ENCODE peak calls at places on chromosomes 7 and 10, in ten cellular contexts. V is ascending aorta, K is right lobe of liver, X is breast epithelium, U is AG04450, O is A549, B is GM23338, L is fibroblast of lung, G is hepatocyte, Q is psoas muscle. S is an unnamed sample.

GRCh38 chr10:109187677-109188076 is 735.6 kb downstream of the XPNPEP1 start:
- DNase-seq in V (no peak), K (no peak), X (no peak), U (peak), O (no peak), B (no peak), L (peak), G (no peak), Q (no peak), S (no peak)

GRCh38 chr7:134154581-134155130 is 27.5 kb downstream of the LRGUK start:
- DNase-seq in V (no peak), K (no peak), X (no peak), U (no peak), O (no peak), B (no peak), L (peak), G (no peak), Q (no peak), S (no peak)

GRCh38 chr7:20509892-20510645 is 105.4 kb upstream of the ABCB5 start:
- DNase-seq in V (no peak), K (no peak), X (no peak), U (no peak), O (no peak), B (no peak), L (no peak), G (no peak), Q (no peak), S (no peak)

GRCh38 chr10:46225597-46225996 is 61.2 kb upstream of the ANTXRL start:
- DNase-seq in V (peak), K (peak), X (no peak), U (no peak), O (no peak), B (no peak), L (no peak), G (no peak), Q (no peak), S (no peak)

GRCh38 chr7:4067874-4068273 is 614.2 kb upstream of the FOXK1 start:
- DNase-seq in V (no peak), K (no peak), X (no peak), U (no peak), O (no peak), B (no peak), L (no peak), G (no peak), Q (no peak), S (no peak)

GRCh38 chr10:131041361-131041916 is 270.1 kb downstream of the TCERG1L start:
- DNase-seq in V (no peak), K (no peak), X (no peak), U (no peak), O (no peak), B (no peak), L (no peak), G (no peak), Q (no peak), S (no peak)

GRCh38 chr7:127792528-127793342 is 140.7 kb downstream of the SND1 start:
- DNase-seq in V (no peak), K (peak), X (no peak), U (no peak), O (peak), B (peak), L (no peak), G (peak), Q (no peak), S (no peak)

GRCh38 chr7:128934361-128935352 is 3.1 kb upstream of the IRF5 start:
- DNase-seq in V (peak), K (no peak), X (no peak), U (no peak), O (no peak), B (no peak), L (no peak), G (no peak), Q (no peak), S (no peak)

GRCh38 chr10:133400624-133401424 is 6.9 kb downstream of the MTG1 start:
- DNase-seq in V (no peak), K (no peak), X (no peak), U (no peak), O (no peak), B (no peak), L (no peak), G (no peak), Q (no peak), S (no peak)

GRCh38 chr10:71064413-71065118 is 147.8 kb upstream of the UNC5B start:
- DNase-seq in V (no peak), K (no peak), X (no peak), U (no peak), O (peak), B (peak), L (no peak), G (no peak), Q (no peak), S (no peak)

GRCh38 chr10:71882813-71883746 is 32.0 kb upstream of the PSAP start:
- DNase-seq in V (no peak), K (no peak), X (no peak), U (no peak), O (no peak), B (no peak), L (peak), G (no peak), Q (no peak), S (no peak)

GRCh38 chr10:78188459-78188858 is 154.8 kb downstream of the RPS24 start:
- DNase-seq in V (no peak), K (no peak), X (no peak), U (no peak), O (no peak), B (no peak), L (no peak), G (no peak), Q (no peak), S (no peak)

GRCh38 chr7:130356121-130356759 is 11.6 kb downstream of the CPA5 start:
- DNase-seq in V (peak), K (no peak), X (peak), U (peak), O (peak), B (peak), L (peak), G (peak), Q (peak), S (no peak)
- H3K27ac ChIP-seq in V (peak), K (peak), X (peak), U (peak), O (peak), B (peak), L (peak), G (peak), Q (peak), S (peak)

DNA sequence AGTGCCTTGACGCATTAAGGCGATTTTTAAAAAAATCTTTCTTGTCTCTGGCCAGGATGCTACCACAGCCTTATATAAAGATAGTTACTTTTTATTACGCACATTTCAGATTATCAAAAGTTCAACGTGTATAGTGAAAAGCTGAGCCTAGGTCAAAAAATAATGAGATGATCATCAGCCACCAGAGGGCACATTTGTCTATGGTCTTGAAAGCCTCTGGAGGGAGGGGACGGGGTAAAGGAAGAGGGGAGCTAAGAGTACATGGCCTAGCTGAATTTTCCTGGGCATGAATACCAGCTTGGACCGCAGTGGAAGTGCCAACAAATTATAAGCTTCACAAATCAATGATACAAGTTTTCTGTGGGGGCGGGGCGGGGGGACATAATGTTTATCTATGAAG is 285.9 kb upstream of the SMIM30 start:
- DNase-seq in V (no peak), K (peak), X (no peak), U (no peak), O (peak), B (peak), L (no peak), G (no peak), Q (no peak), S (no peak)
- TF ChIP-seq CTCF in V (no peak), K (peak), X (no peak), U (peak), O (peak), B (peak), L (no peak), G (no peak), Q (peak), S (no peak)

GRCh38 chr7:104089061-104089460 is 99.6 kb upstream of the RELN start:
- DNase-seq in V (no peak), K (no peak), X (no peak), U (no peak), O (no peak), B (no peak), L (no peak), G (no peak), Q (no peak), S (no peak)
- H3K27ac ChIP-seq in V (no peak), K (no peak), X (no peak), U (no peak), O (no peak), B (no peak), L (no peak), G (no peak), Q (no peak), S (no peak)

DNA sequence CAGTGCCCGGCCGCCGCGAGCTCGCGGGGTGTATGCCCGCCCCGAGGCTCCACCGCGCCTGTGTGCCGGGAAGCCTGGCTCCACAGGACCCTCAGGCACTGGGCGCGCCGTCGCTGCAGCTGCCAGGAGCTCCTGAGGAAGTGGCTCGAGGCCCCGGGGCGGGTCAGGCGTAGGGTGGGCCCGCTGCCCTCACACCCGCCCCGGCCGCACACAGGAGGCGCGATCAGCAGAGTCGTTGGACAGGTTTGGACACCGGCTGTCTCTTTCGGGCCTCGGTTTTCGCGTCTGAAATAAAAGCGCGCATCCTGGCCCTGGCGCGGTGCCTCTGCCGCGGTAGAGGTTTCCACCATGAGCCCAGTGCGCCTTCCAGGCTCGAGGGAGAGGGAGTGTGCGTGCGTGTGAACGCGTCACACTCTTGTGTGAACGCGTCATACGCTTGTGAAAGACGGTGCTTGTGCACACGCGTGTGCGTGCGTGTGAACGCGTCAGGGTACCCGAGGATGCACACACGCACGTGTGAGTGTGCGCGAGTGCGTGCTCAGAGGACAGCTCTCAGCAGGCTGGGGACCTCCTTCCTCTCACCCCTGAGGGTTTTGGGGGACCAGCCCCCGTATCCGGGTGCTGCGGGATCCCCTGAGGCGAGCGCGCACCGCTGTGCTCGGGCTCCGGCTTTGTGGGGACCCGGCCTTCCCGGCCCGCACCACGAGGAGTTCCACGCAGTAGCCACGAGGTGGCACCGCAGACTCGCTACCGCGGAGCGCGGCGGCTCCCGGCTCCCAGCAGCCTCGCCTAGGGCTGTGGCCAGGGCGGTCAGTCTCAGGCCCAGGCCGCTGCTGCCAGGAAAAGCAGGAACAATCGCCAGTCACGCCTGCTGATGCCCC is 83.8 kb downstream of the BMS1 start:
- DNase-seq in V (no peak), K (peak), X (peak), U (peak), O (peak), B (peak), L (peak), G (peak), Q (peak), S (no peak)
- TF ChIP-seq CTCF in V (peak), K (peak), X (peak), U (peak), O (peak), B (peak), L (peak), G (peak), Q (peak), S (peak)

GRCh38 chr10:98745645-98746044 is 298.9 kb upstream of the HPS1 start:
- DNase-seq in V (no peak), K (no peak), X (no peak), U (no peak), O (no peak), B (peak), L (no peak), G (no peak), Q (no peak), S (no peak)
- H3K27ac ChIP-seq in V (no peak), K (no peak), X (no peak), U (no peak), O (no peak), B (no peak), L (no peak), G (no peak), Q (no peak), S (no peak)

S was measured in thoracic aorta.